ENCODE peak calls at places on chromosomes 2 and 18, in six cellular contexts. Z is ovary, A is transverse colon, B is sigmoid colon, I is PC-9, O is adrenal gland. N is an unnamed sample. For H3K4me1 and H3K36me3, the result is how much of the 10 kb centered on the place peaks cover.

GRCh38 chr2:47437287-47437686 is 34.3 kb downstream of the MSH2 start:
- DNase-seq in Z (no peak), A (no peak), B (no peak), I (no peak), O (no peak), N (no peak)

GRCh38 chr2:218745559-218746469 is 35.2 kb downstream of the TTLL4 start:
- DNase-seq in Z (no peak), A (no peak), B (peak), I (peak), O (peak), N (no peak)

GRCh38 chr2:202185816-202186221 is 52.6 kb downstream of the SUMO1 start:
- DNase-seq in Z (no peak), A (no peak), B (no peak), I (peak), O (no peak), N (no peak)

GRCh38 chr2:110991951-110992350 is 128.8 kb upstream of the BCL2L11 start:
- DNase-seq in Z (no peak), A (no peak), B (no peak), I (no peak), O (no peak), N (no peak)

GRCh38 chr18:55073116-55073515 is 113.9 kb upstream of the CCDC68 start:
- DNase-seq in Z (no peak), A (no peak), B (no peak), I (peak), O (no peak), N (no peak)

GRCh38 chr2:76008001-76008702 is 297.4 kb upstream of the GCFC2 start:
- DNase-seq in Z (no peak), A (peak), B (no peak), I (no peak), O (no peak), N (no peak)

GRCh38 chr18:27656167-27656778 is 471.2 kb upstream of the CHST9 start:
- DNase-seq in Z (no peak), A (no peak), B (no peak), I (no peak), O (no peak), N (no peak)

GRCh38 chr2:68088950-68089349 is 26.1 kb upstream of the C1D start:
- DNase-seq in Z (no peak), A (no peak), B (no peak), I (no peak), O (no peak), N (no peak)

GRCh38 chr2:147440694-147441093 is 404.1 kb upstream of the ACVR2A start:
- DNase-seq in Z (no peak), A (no peak), B (no peak), I (no peak), O (no peak), N (no peak)

GRCh38 chr2:118705032-118705431 is 142.4 kb downstream of the EN1 start:
- DNase-seq in Z (no peak), A (no peak), B (no peak), I (no peak), O (no peak), N (no peak)

GRCh38 chr2:160278889-160279196 is 78.8 kb upstream of the ITGB6 start:
- DNase-seq in Z (peak), A (no peak), B (no peak), I (no peak), O (no peak), N (no peak)

GRCh38 chr2:238338710-238339394 is 18.5 kb downstream of the TRAF3IP1 start:
- DNase-seq in Z (no peak), A (no peak), B (no peak), I (no peak), O (no peak), N (no peak)

GRCh38 chr2:242085941-242086621 is 216.6 kb downstream of the RTP5 start:
- DNase-seq in Z (no peak), A (peak), B (peak), I (no peak), O (peak), N (no peak)

GRCh38 chr2:47000679-47001075 is 85.1 kb upstream of the MCFD2 start:
- DNase-seq in Z (no peak), A (no peak), B (no peak), I (no peak), O (no peak), N (no peak)

GRCh38 chr2:105752691-105753090 is 8.0 kb downstream of the NCK2 start:
- DNase-seq in Z (no peak), A (no peak), B (no peak), I (no peak), O (no peak), N (no peak)

GRCh38 chr2:105753380-105753779 is 8.7 kb downstream of the NCK2 start:
- DNase-seq in Z (no peak), A (no peak), B (no peak), I (no peak), O (no peak), N (no peak)

GRCh38 chr2:105755895-105756294 is 11.2 kb downstream of the NCK2 start:
- DNase-seq in Z (no peak), A (no peak), B (no peak), I (no peak), O (no peak), N (no peak)

GRCh38 chr2:105754999-105755398 is 10.3 kb downstream of the NCK2 start:
- DNase-seq in Z (no peak), A (no peak), B (no peak), I (no peak), O (no peak), N (no peak)

DNA sequence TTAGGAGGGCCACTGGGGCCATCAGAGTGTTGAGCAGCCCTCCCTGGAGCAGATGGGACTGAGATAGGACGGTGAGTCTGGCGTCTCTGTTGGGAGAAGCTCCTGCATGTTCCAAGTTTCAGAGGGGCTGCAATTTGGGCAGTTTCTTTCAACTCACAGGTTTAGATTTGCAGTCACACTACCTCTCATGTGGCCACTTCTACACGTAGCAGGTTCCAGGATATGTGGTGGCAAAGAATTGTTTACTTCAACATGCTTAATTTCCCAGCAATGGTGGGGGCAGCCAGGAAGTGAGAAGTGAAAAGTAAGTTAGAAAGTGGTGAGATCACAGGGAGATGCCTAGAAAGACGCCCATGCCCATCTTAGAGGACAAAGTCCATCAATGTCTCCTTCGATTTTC is 9.3 kb downstream of the NCK2 start:
- DNase-seq in Z (no peak), A (no peak), B (no peak), I (no peak), O (no peak), N (no peak)
- H3K4me1 ChIP-seq in Z (under half), A (under half), B (under half), I (under half), O (under half), N (under half)

GRCh38 chr2:219998099-219998498 is 370.7 kb downstream of the SLC4A3 start:
- DNase-seq in Z (no peak), A (no peak), B (no peak), I (no peak), O (no peak), N (peak)
- TF ChIP-seq CTCF in Z (no peak), A (no peak), B (no peak), I (no peak), O (no peak), N (no peak)

GRCh38 chr18:47342566-47342965 is 91.1 kb upstream of the SKOR2 start:
- DNase-seq in Z (no peak), A (no peak), B (no peak), I (no peak), O (no peak), N (no peak)

GRCh38 chr18:47345996-47346395 is 94.5 kb upstream of the SKOR2 start:
- DNase-seq in Z (no peak), A (no peak), B (no peak), I (no peak), O (no peak), N (no peak)

GRCh38 chr18:47343291-47343690 is 91.8 kb upstream of the SKOR2 start:
- DNase-seq in Z (no peak), A (no peak), B (no peak), I (no peak), O (no peak), N (no peak)

DNA sequence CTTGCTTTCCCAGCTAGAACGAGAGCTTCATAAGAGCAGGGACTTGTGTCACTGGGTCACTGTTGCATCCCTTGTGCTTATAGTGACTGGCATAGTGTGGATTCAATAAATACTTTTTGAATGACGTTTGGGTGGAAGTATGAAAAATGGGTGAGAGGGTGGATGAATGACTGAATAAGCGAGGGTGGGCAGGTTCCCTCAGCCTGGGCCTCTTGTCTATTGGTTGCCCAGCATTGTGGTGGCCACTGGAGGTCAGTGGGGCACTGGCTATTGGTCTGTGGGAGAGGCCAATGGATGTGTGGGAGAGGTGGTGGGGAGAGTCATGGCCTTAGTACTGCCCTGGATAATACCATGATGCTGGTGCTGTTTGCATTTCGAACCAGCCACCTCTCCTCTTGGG is 93.8 kb upstream of the SKOR2 start:
- DNase-seq in Z (no peak), A (no peak), B (no peak), I (no peak), O (no peak), N (no peak)
- H3K36me3 ChIP-seq in Z (under half), A (under half), B (under half), I (under half), O (under half), N (under half)

GRCh38 chr2:25073025-25073424 is 31.1 kb downstream of the EFR3B start:
- DNase-seq in Z (no peak), A (no peak), B (no peak), I (no peak), O (no peak), N (no peak)
- H3K4me1 ChIP-seq in Z (under half), A (under half), B (under half), I (under half), O (under half), N (under half)

DNA sequence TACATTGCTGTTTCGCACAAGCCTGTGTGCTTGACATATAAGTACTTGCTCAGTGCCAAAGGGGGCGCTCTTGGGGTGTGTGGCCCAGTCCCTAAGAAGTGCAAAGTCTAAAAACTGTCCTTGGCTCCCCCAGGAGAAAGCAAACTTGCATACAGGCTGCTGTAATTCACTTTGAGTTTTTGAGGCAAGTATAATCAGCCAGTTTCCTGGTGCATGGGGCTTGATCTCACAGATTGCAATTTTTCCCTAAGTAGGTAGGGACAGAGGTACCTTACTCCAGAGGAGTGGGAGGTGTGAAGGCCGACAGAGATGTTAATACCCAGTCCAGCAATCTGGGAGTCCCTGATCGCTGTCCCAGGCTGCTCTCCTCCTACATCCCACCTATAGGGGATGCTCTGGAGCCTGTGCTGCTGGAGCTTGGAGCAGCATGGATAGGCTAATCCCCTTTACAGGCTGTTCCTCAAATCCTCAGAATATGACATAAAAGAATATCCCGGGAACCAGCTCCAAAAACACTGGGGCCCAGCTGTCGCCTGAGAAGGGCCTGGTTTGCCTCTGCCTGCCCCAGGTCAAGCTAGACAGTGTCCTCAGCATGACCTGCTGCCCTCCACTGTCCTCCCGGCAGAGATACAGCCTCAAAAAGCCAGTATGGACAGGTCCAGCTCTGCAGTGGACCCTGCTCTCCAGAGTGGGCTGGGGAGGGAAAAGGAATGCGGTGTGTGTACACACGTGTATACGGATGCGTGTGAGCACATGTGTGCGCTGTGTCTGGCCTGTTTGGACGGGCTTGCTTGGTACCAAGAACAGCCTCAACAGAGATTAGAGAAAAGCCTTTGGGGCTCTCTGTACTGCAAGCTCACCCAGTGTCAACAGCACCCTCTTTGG is 136.6 kb upstream of the HAAO start:
- DNase-seq in Z (no peak), A (peak), B (no peak), I (no peak), O (no peak), N (peak)
- TF ChIP-seq CTCF in Z (no peak), A (peak), B (no peak), I (peak), O (peak), N (peak)

GRCh38 chr2:101868525-101868924 is 123.2 kb upstream of the IL1R2 start:
- DNase-seq in Z (no peak), A (no peak), B (no peak), I (no peak), O (no peak), N (no peak)
- H3K36me3 ChIP-seq in Z (under half), A (under half), B (half or more), I (half or more), O (under half), N (under half)

DNA sequence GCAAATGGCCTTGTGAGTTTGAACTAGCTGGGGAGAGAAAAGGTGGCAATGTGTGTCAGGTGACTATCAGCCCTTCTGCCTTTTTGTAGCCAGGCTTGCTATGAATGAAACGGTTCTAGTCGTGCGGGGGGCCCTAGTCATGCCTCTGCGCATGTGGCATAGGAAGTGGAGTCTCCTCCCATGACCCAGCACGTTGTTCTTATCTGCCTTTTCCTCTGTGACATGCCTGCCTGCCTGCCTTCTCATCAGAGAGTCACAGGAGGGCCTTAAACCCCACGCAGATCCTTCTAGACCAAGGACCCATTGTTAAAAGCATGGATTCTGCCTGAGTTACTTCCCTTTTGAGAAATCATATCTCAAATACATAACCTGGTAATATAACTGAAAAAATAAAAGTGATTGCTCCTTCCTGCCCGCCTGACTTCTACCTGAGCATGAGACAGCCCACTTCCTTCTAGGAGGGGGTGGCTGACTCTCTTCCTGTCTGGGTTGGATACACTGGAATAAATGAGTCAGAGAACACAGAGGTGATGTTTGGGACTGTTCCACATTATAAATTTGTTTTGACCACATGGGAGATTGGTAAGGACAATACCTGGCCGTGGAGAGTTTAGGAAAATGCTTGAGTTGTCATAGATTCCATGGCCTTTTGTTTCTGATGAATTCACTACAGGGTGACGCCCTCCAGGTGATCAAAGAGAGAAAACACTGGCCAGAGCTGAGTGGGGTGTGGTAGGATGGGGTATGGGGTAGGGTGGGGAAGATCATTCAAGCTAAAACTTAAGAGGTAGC is 49.8 kb downstream of the FBLN7 start:
- DNase-seq in Z (no peak), A (peak), B (no peak), I (no peak), O (no peak), N (no peak)
- H3K4me1 ChIP-seq in Z (under half), A (under half), B (under half), I (under half), O (under half), N (under half)

GRCh38 chr2:230054079-230054478 is 14.6 kb downstream of the SLC16A14 start:
- DNase-seq in Z (no peak), A (no peak), B (no peak), I (peak), O (no peak), N (no peak)
- TF ChIP-seq CTCF in Z (no peak), A (no peak), B (no peak), I (no peak), O (no peak), N (no peak)

GRCh38 chr2:121366040-121366439 is 81.0 kb upstream of the TFCP2L1 start:
- DNase-seq in Z (no peak), A (no peak), B (no peak), I (no peak), O (no peak), N (no peak)
- H3K36me3 ChIP-seq in Z (under half), A (under half), B (half or more), I (under half), O (under half), N (under half)

DNA sequence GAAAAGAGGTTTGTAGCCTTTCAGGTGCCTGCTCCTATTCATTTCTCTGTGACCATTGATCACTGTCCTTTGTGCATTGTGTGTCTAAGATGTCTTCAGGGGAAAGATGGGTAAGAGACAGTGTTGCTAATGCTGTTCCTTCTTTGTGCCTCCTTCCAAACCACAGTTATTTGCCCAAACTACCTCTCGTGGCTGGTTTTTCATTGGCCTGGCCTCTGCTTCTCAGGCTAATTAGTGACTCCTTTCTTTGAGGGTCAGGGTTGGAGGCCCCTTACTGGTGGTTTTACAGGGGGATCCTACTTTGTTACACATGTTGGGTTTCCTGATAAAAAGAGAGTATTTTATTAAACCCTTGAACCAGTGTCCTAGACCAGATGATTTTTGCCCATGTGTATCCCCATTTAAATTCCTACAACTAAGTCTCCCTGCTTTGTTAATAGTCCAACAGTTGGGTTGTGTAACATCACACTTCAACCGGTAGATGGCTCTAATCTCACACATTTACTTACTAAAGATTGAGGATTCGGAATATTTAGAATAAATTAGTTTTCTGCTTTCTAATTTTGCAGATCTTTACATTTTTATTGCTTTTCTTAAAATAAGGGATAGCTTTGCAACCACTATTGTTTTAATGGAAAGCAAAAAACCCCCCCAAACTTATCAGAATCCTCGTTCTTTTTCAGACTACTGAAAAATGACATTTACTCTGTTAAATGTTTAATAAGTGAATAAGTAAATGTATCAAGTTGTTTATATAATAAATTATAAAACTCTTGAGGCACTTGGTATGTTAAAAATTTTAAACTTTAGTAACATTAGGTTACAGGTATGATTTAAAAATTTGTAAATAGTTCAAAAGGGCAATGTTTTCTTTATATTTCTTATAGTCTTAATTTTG is 2.4 kb downstream of the MARS2 start:
- DNase-seq in Z (no peak), A (no peak), B (no peak), I (peak), O (no peak), N (no peak)
- H3K4me1 ChIP-seq in Z (under half), A (under half), B (under half), I (under half), O (under half), N (under half)

N was measured in Caco-2.